ENCODE peak calls at places on chromosomes 2 and 18, in five cellular contexts. M, K, H, Q and D are unnamed samples.
A peak's percentile ranks its signal among the peaks of the same experiment; 100 is the strongest.

GRCh38 chr2:127759931-127760330 is 51.0 kb downstream of the WDR33 start:
- DNase-seq in M (no peak), Q (no peak), H (no peak), K (no peak), D (no peak)

GRCh38 chr2:231557571-231558217 is 27.4 kb upstream of the NMUR1 start:
- DNase-seq in H (peak; percentile 72), Q (peak; percentile 69), M (peak; percentile 89), K (peak; percentile 83), D (peak; percentile 90)

GRCh38 chr2:71700041-71700879 is 246.9 kb downstream of the DYSF start:
- DNase-seq in K (no peak), Q (no peak), H (no peak), M (no peak), D (peak; percentile 46)

GRCh38 chr2:189896809-189897208 is 112.6 kb downstream of the PMS1 start:
- DNase-seq in K (no peak), H (no peak), Q (no peak), M (no peak), D (no peak)

GRCh38 chr2:157261199-157261782 is 3.8 kb downstream of the GALNT5 start:
- DNase-seq in H (peak; percentile 70), M (peak; percentile 52), Q (peak; percentile 39), K (no peak), D (peak; percentile 32)

GRCh38 chr18:58867281-58867961 is 2.7 kb downstream of the ZNF532 start:
- DNase-seq in Q (no peak), H (no peak), M (no peak), K (no peak), D (peak; percentile 27)

GRCh38 chr18:62954341-62954740 is 239.0 kb downstream of the PHLPP1 start:
- DNase-seq in M (no peak), K (no peak), H (no peak), Q (no peak), D (no peak)

GRCh38 chr2:100853909-100854810 is 34.2 kb downstream of the NPAS2 start:
- DNase-seq in M (no peak), H (no peak), Q (peak; percentile 42), K (no peak), D (no peak)

GRCh38 chr2:191030521-191031154 is 16.7 kb upstream of the STAT1 start:
- DNase-seq in H (peak; percentile 40), Q (no peak), K (peak; percentile 64), M (peak; percentile 61), D (no peak)

GRCh38 chr18:7089369-7089768 is 28.2 kb downstream of the LAMA1 start:
- DNase-seq in M (no peak), K (no peak), Q (no peak), H (no peak), D (no peak)

GRCh38 chr2:3034856-3035255 is 342.8 kb downstream of the EIPR1 start:
- DNase-seq in K (no peak), H (no peak), Q (no peak), M (no peak), D (no peak)

GRCh38 chr2:45121236-45121927 is 112.1 kb upstream of the SIX2 start:
- DNase-seq in Q (no peak), H (no peak), K (no peak), M (no peak), D (no peak)

GRCh38 chr2:20424300-20425290 is 22.3 kb upstream of the RHOB start:
- DNase-seq in H (no peak), K (no peak), Q (no peak), M (peak; percentile 97), D (peak; percentile 78)

GRCh38 chr2:162013514-162014205 is 60.4 kb downstream of the DPP4 start:
- DNase-seq in Q (no peak), K (peak; percentile 5), M (no peak), H (no peak), D (no peak)

GRCh38 chr2:155662224-155662623 is 670.3 kb downstream of the NR4A2 start:
- DNase-seq in Q (no peak), H (no peak), K (no peak), M (no peak), D (no peak)

GRCh38 chr2:157032019-157032418 is 225.5 kb upstream of the GALNT5 start:
- DNase-seq in M (peak; percentile 95), K (peak; percentile 82), Q (no peak), H (peak; percentile 48), D (no peak)

GRCh38 chr2:55869637-55870325 is 53.8 kb downstream of the EFEMP1 start:
- DNase-seq in H (no peak), Q (no peak), M (peak; percentile 55), K (no peak), D (peak; percentile 23)

GRCh38 chr2:144836635-144837350 is 316.9 kb upstream of the ZEB2 start:
- DNase-seq in H (no peak), Q (no peak), K (peak; percentile 23), M (peak; percentile 34), D (no peak)

GRCh38 chr2:148674063-148675020 is 29.8 kb downstream of the EPC2 start:
- DNase-seq in H (peak; percentile 21), K (no peak), M (peak; percentile 53), Q (no peak), D (no peak)

GRCh38 chr2:216565946-216566345 is 67.3 kb upstream of the IGFBP2 start:
- DNase-seq in K (no peak), Q (no peak), M (no peak), H (no peak), D (no peak)

GRCh38 chr18:2102022-2102421 is 469.3 kb downstream of the METTL4 start:
- DNase-seq in H (no peak), K (no peak), Q (no peak), M (no peak), D (no peak)

GRCh38 chr2:75288760-75289159 is 89.4 kb upstream of the TACR1 start:
- DNase-seq in K (no peak), Q (no peak), M (no peak), H (no peak), D (no peak)

GRCh38 chr18:22606563-22607283 is 189.0 kb upstream of the CTAGE1 start:
- DNase-seq in K (no peak), Q (no peak), H (no peak), M (no peak), D (peak; percentile 36)

GRCh38 chr2:181810823-181811695 is 80.5 kb upstream of the ITPRID2 start:
- DNase-seq in H (peak; percentile 68), K (peak; percentile 84), M (peak; percentile 87), Q (no peak), D (no peak)

GRCh38 chr2:223846524-223846923 is 9.1 kb upstream of the AP1S3 start:
- DNase-seq in K (peak; percentile 39), M (peak; percentile 72), H (no peak), Q (no peak), D (no peak)

GRCh38 chr18:45104071-45104440 is 423.4 kb downstream of the SETBP1 start:
- DNase-seq in M (no peak), K (no peak), Q (no peak), H (no peak), D (no peak)

GRCh38 chr2:111711270-111711669 is 172.7 kb downstream of the ANAPC1 start:
- DNase-seq in M (no peak), H (no peak), Q (no peak), K (no peak), D (no peak)

GRCh38 chr18:5464241-5464640 is 79.6 kb downstream of the EPB41L3 start:
- DNase-seq in K (no peak), Q (no peak), H (no peak), M (no peak), D (no peak)

GRCh38 chr2:213164263-213164662 is 12.9 kb upstream of the IKZF2 start:
- DNase-seq in H (no peak), K (no peak), M (no peak), Q (no peak), D (no peak)

GRCh38 chr18:808086-808485 is 4.0 kb downstream of the YES1 start:
- DNase-seq in K (peak; percentile 55), Q (no peak), H (no peak), M (peak; percentile 33), D (no peak)

GRCh38 chr2:23757686-23758433 is 169.1 kb downstream of the ATAD2B start:
- DNase-seq in Q (no peak), M (peak; percentile 85), H (peak; percentile 43), K (peak; percentile 75), D (no peak)

GRCh38 chr2:227103583-227103982 is 60.4 kb downstream of the COL4A4 start:
- DNase-seq in M (no peak), K (no peak), Q (no peak), H (no peak), D (no peak)

GRCh38 chr2:120768112-120769048 is 32.7 kb downstream of the GLI2 start:
- DNase-seq in K (no peak), M (no peak), Q (no peak), H (no peak), D (no peak)

GRCh38 chr2:120770176-120770575 is 34.5 kb downstream of the GLI2 start:
- DNase-seq in K (no peak), Q (no peak), M (no peak), H (no peak), D (no peak)

GRCh38 chr2:120769076-120769786 is 33.6 kb downstream of the GLI2 start:
- DNase-seq in K (no peak), Q (no peak), M (no peak), H (no peak), D (no peak)

GRCh38 chr2:120770641-120771040 is 35.0 kb downstream of the GLI2 start:
- DNase-seq in H (no peak), K (no peak), M (no peak), Q (no peak), D (peak; percentile 39)

GRCh38 chr2:120769787-120770120 is 34.1 kb downstream of the GLI2 start:
- DNase-seq in M (no peak), H (no peak), Q (no peak), K (no peak), D (no peak)
- H3K4me1 ChIP-seq in M (peaks cover 43% of the 10 kb centered on the region), H (peaks cover 57% of the 10 kb centered on the region), Q (no peaks in the 10 kb centered on the region), K (peaks cover 32% of the 10 kb centered on the region), D (peaks cover 10% of the 10 kb centered on the region)

DNA sequence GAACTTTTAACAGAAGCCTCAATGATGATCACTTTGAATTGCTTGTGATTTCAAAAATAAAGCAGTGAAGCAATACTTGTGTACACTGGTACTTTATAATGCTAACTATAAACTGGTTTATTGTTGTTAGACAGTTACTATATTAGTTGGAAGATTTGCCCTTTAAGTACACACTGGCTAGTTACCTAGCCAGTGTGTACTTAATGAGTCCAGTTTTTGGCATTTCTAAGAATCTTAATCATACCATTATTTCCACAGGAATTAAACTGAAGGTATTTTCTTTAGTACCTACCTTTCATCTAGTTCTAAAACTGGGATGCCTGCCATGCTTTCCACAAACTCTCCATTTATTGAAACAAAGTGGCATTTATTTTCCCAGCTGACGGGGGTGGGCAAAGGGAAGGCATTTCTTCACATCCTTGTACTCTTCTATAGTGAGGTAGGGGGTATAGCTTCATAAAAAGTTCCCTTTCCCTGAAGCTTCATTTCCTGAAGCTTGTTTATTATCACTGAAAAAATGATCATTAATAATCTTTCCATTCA is 49.9 kb downstream of the UGP2 start:
- DNase-seq in K (no peak), M (no peak), Q (no peak), H (no peak), D (no peak)
- H3K27ac ChIP-seq in K (no peak overlapping the region), M (no peak overlapping the region), Q (no peak overlapping the region), H (no peak overlapping the region), D (no peak overlapping the region)

DNA sequence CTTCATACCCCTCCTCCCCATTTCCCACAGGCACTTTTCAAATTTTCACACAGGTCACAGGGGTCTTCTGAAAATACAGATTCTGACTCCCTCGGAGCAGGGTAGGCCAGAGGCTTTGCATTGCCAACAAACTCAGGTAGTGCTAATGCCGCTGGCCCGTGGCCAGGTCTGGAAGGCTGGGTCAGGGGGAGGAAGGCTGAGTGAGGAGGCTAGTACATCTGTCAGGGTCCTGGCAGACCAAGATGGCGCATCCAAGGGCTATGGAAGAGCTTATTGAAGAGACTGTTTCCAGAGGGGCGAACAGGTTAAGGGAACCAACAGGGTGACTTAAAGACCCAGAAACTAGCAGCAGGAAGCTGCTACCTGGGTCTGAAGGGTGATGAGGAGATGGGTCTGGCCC is 336.7 kb upstream of the ID2 start:
- DNase-seq in H (no peak), K (no peak), M (no peak), Q (no peak), D (no peak)
- H3K9me3 ChIP-seq in H (peaks cover 2% of the 10 kb centered on the region), K (no peaks in the 10 kb centered on the region), M (no peaks in the 10 kb centered on the region), Q (peaks cover 2% of the 10 kb centered on the region), D (no peaks in the 10 kb centered on the region)

GRCh38 chr2:203808041-203808750 is 59.4 kb upstream of the CTLA4 start:
- DNase-seq in Q (no peak), K (peak; percentile 69), M (peak; percentile 90), H (no peak), D (peak; percentile 66)
- H3K4me1 ChIP-seq in Q (no peaks in the 10 kb centered on the region), K (peaks cover 16% of the 10 kb centered on the region), M (peaks cover 18% of the 10 kb centered on the region), H (peaks cover 22% of the 10 kb centered on the region), D (peaks cover 5% of the 10 kb centered on the region)